ENCODE peak calls at places on chromosomes 16 and 17, in four cellular contexts. X is colonic mucosa, N is tibial nerve, Q is retinal pigment epithelial cell. U is an unnamed sample.

GRCh38 chr16:89700649-89701424 is 668 bp downstream of the SPATA2L start:
- DNase-seq in X (peak; percentile 70), N (no peak), Q (no peak), U (peak; percentile 77)

GRCh38 chr16:67843343-67843765 is 1.2 kb downstream of the THAP11 start:
- DNase-seq in X (peak; percentile 44), N (no peak), Q (no peak), U (no peak)

GRCh38 chr17:2388705-2389099 is 12.2 kb downstream of the MNT start:
- DNase-seq in X (no peak), N (no peak), Q (no peak), U (no peak)

GRCh38 chr17:7479139-7479388 is 367 bp downstream of the ZBTB4 start:
- DNase-seq in X (no peak), N (no peak), Q (no peak), U (no peak)

GRCh38 chr16:57726433-57726947 is 9.1 kb upstream of the KATNB1 start:
- DNase-seq in X (no peak), N (no peak), Q (no peak), U (no peak)

GRCh38 chr16:88922114-88922825 is 54.7 kb downstream of the CBFA2T3 start:
- DNase-seq in X (peak; percentile 86), N (peak; percentile 68), Q (peak; percentile 2), U (peak; percentile 50)

GRCh38 chr17:73196500-73196899 is 3.6 kb downstream of the COG1 start:
- DNase-seq in X (peak; percentile 77), N (no peak), Q (no peak), U (no peak)

GRCh38 chr17:40938981-40939380 is 1.5 kb upstream of the KRT23 start:
- DNase-seq in X (no peak), N (no peak), Q (no peak), U (no peak)

GRCh38 chr17:8581002-8581658 is 49.4 kb downstream of the MYH10 start:
- DNase-seq in X (no peak), N (no peak), Q (no peak), U (no peak)

GRCh38 chr17:77332981-77333685 is 192.4 kb downstream of the SEC14L1 start:
- DNase-seq in X (peak; percentile 18), N (no peak), Q (no peak), U (no peak)

GRCh38 chr17:6567528-6568185 is 11.3 kb upstream of the PITPNM3 start:
- DNase-seq in X (no peak), N (no peak), Q (peak; percentile 46), U (no peak)

GRCh38 chr16:48734220-48734619 is 124.2 kb upstream of the N4BP1 start:
- DNase-seq in X (no peak), N (no peak), Q (no peak), U (no peak)

GRCh38 chr16:78034530-78034929 is 12.2 kb downstream of the CLEC3A start:
- DNase-seq in X (no peak), N (no peak), Q (no peak), U (no peak)

GRCh38 chr17:29131814-29132682 is 48.1 kb downstream of the MYO18A start:
- DNase-seq in X (no peak), N (no peak), Q (no peak), U (no peak)

GRCh38 chr17:79814624-79814965 is 17.7 kb upstream of the CBX8 start:
- DNase-seq in X (no peak), N (no peak), Q (no peak), U (no peak)

GRCh38 chr17:50848039-50848438 is 12.7 kb downstream of the WFIKKN2 start:
- DNase-seq in X (no peak), N (no peak), Q (no peak), U (no peak)

GRCh38 chr17:81665205-81666091 is 957 bp downstream of the OXLD1 start:
- DNase-seq in X (peak; percentile 36), N (no peak), Q (no peak), U (peak; percentile 45)

GRCh38 chr17:20141201-20141999 is 132.2 kb downstream of the SPECC1 start:
- DNase-seq in X (no peak), N (no peak), Q (no peak), U (no peak)

GRCh38 chr16:75763250-75763649 is 37.0 kb upstream of the CPHXL start:
- DNase-seq in X (no peak), N (no peak), Q (no peak), U (no peak)

GRCh38 chr16:75761111-75761510 is 34.8 kb upstream of the CPHXL start:
- DNase-seq in X (no peak), N (no peak), Q (no peak), U (no peak)

GRCh38 chr16:75760018-75760519 is 33.8 kb upstream of the CPHXL start:
- DNase-seq in X (no peak), N (no peak), Q (no peak), U (no peak)

GRCh38 chr16:75764154-75764768 is 38.0 kb upstream of the CPHXL start:
- DNase-seq in X (peak; percentile 60), N (peak; percentile 61), Q (peak; percentile 9), U (peak; percentile 64)

GRCh38 chr16:75762746-75763145 is 36.5 kb upstream of the CPHXL start:
- DNase-seq in X (no peak), N (no peak), Q (no peak), U (no peak)
- TF ChIP-seq CTCF in X (no peak), N (no peak), Q (no peak), U (no peak)

GRCh38 chr16:28092721-28093382 is 29.3 kb upstream of the GSG1L start:
- DNase-seq in X (no peak), N (no peak), Q (no peak), U (no peak)

GRCh38 chr16:28089992-28090365 is 26.5 kb upstream of the GSG1L start:
- DNase-seq in X (no peak), N (no peak), Q (no peak), U (no peak)

GRCh38 chr16:28091706-28092105 is 28.2 kb upstream of the GSG1L start:
- DNase-seq in X (no peak), N (no peak), Q (no peak), U (no peak)

GRCh38 chr16:28089205-28089991 is 25.9 kb upstream of the GSG1L start:
- DNase-seq in X (no peak), N (no peak), Q (no peak), U (no peak)

DNA sequence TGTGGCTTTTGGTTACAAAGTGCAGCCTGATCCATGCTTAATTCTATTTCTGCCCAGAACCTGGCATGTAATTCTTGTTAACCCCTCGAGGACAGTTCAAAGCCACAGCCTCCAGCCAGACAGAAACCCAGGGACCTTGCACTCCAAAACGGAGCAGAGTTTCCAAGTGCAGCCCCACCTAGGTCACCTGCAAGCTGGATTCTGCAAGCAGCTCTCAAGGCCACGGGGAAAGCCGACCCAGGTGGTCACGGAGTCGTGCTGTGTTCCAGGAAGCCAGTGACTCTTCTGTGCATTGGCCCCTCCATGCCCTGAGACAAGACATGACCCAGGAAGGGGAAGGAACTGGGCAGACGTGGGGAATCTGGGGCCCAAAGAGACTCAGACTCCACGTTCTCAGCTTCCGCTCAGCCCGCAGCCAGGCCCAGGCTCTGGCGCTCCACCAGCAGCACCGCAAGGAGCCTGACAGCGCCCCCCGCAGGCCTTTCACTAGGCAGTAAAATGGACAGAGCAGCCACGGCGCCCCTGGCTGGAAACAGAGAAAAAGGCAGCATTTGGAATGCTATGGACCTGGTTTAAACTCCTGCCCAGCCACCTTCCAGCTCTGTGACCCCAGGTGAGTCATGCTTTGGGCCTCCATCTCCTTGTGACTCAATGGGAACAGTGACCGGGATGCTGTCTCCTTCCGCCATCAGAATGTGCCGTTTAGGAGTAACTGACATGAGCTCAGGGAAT is 27.3 kb upstream of the GSG1L start:
- DNase-seq in X (no peak), N (no peak), Q (peak; percentile 16), U (no peak)
- TF ChIP-seq CTCF in X (no peak), N (no peak), Q (peak; percentile 41), U (peak; percentile 10)

GRCh38 chr17:55770220-55770870 is 19.5 kb downstream of the PCTP start:
- DNase-seq in X (no peak), N (no peak), Q (no peak), U (no peak)
- TF ChIP-seq CTCF in X (peak; percentile 53), N (peak; percentile 51), Q (peak; percentile 45), U (peak; percentile 32)

DNA sequence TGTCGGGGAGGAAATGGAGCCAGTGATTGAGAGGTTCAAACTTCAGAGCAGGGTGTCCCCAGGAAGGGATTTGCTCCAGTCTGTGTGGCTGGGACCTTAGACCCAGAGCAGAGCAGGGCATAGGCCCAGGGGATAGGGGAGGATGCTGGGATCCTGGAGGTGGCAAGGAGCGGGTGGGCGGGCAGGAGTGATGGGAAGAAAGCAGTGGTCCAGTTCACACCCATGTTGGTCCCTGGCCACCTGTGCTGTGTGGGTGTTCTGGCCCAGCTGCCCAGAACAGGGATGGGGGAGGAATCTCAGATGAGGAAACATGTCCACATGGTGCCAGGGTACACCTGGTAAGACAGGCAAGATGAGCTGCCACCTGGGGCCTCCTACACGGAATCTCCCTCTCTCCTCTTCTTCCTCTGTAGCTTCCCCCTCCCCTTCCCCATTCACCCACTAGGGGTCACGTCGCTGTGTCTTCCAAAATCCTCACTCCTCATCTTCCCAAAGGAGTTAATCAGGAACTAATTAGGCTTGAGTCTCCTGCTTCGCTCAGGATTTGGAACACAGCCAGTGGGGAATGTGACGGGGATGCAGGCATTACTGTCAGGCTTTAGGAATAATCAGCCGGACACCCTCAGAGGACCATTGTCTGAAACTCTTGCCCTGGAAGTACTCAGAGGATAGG is 2.3 kb downstream of the BEAN1 start:
- DNase-seq in X (no peak), N (no peak), Q (no peak), U (no peak)
- TF ChIP-seq CTCF in X (no peak), N (no peak), Q (peak; percentile 6), U (no peak)